ENCODE peak calls at places on chromosomes 5 and 9, in six cellular contexts. W, J, D, E, T and A are unnamed samples.

GRCh38 chr5:57836921-57837320 is 354.3 kb upstream of the ACTBL2 start:
- DNase-seq in W (no peak), J (no peak), D (no peak), E (no peak), T (no peak), A (no peak)

GRCh38 chr9:135614821-135615665 is 24.3 kb downstream of the GLT6D1 start:
- DNase-seq in W (no peak), J (no peak), D (no peak), E (no peak), T (no peak), A (no peak)

GRCh38 chr5:142287096-142287972 is 37.5 kb downstream of the SPRY4 start:
- DNase-seq in W (no peak), J (no peak), D (no peak), E (peak; percentile 14), T (no peak), A (no peak)

GRCh38 chr5:132418876-132419275 is 49.4 kb downstream of the SLC22A5 start:
- DNase-seq in W (no peak), J (no peak), D (no peak), E (no peak), T (no peak), A (no peak)

GRCh38 chr5:112929336-112930081 is 7.5 kb upstream of the REEP5 start:
- DNase-seq in W (no peak), J (no peak), D (no peak), E (no peak), T (no peak), A (no peak)

GRCh38 chr5:59491944-59492343 is 401.6 kb downstream of the PDE4D start:
- DNase-seq in W (no peak), J (no peak), D (no peak), E (no peak), T (no peak), A (no peak)

GRCh38 chr5:139637438-139638089 is 10.6 kb upstream of the CXXC5 start:
- DNase-seq in W (peak; percentile 86), J (peak; percentile 73), D (peak; percentile 9), E (peak; percentile 54), T (peak; percentile 88), A (peak; percentile 83)

GRCh38 chr5:133824661-133825254 is 143.7 kb downstream of the C5orf15 start:
- DNase-seq in W (no peak), J (no peak), D (no peak), E (no peak), T (no peak), A (peak; percentile 43)

GRCh38 chr9:78552802-78553201 is 255.9 kb downstream of the PSAT1 start:
- DNase-seq in W (no peak), J (no peak), D (peak; percentile 47), E (peak; percentile 98), T (no peak), A (peak; percentile 3)

GRCh38 chr5:76579166-76579765 is 43.9 kb downstream of the F2RL2 start:
- DNase-seq in W (no peak), J (no peak), D (no peak), E (no peak), T (no peak), A (no peak)

GRCh38 chr5:38467353-38468040 is 88.9 kb downstream of the LIFR start:
- DNase-seq in W (peak; percentile 76), J (peak; percentile 52), D (no peak), E (no peak), T (peak; percentile 64), A (peak; percentile 60)

GRCh38 chr5:5364932-5365331 is 57.5 kb upstream of the ICE1 start:
- DNase-seq in W (no peak), J (no peak), D (no peak), E (no peak), T (no peak), A (no peak)

GRCh38 chr5:87042554-87042953 is 225.1 kb upstream of the RASA1 start:
- DNase-seq in W (no peak), J (no peak), D (no peak), E (no peak), T (no peak), A (no peak)

GRCh38 chr5:147995846-147996245 is 67.9 kb upstream of the SPINK5 start:
- DNase-seq in W (no peak), J (no peak), D (no peak), E (no peak), T (no peak), A (no peak)